ENCODE peak calls at places on chromosomes 16 and 17, in seven cellular contexts. P is EL, I is T47D, Z is NCI-H2171 treated with DMSO at 0.1 percent for 48 hours, U is amniotic stem cell, J is BE2C, K is anterior cingulate cortex. X is an unnamed sample.

GRCh38 chr17:37273419-37274051 is 102.2 kb upstream of the C17orf78 start:
- DNase-seq in Z (peak), J (no peak), K (no peak), P (peak), I (peak), U (peak), X (no peak)

GRCh38 chr17:4968916-4969550 is 1.4 kb upstream of the SPAG7 start:
- DNase-seq in U (peak), J (no peak), Z (no peak), K (no peak), I (no peak), P (peak), X (no peak)

GRCh38 chr17:59830846-59831486 is 61.8 kb downstream of the TUBD1 start:
- DNase-seq in P (no peak), U (no peak), K (no peak), Z (no peak), J (no peak), I (no peak), X (no peak)

GRCh38 chr17:60941028-60941427 is 263.4 kb downstream of the BCAS3 start:
- DNase-seq in P (peak), Z (no peak), I (no peak), J (no peak), U (no peak), K (no peak), X (no peak)

GRCh38 chr17:36880506-36880905 is 56.8 kb upstream of the LHX1 start:
- DNase-seq in I (no peak), Z (no peak), K (no peak), P (no peak), U (no peak), J (no peak), X (no peak)

GRCh38 chr16:77564791-77565390 is 130.1 kb upstream of the ADAMTS18 start:
- DNase-seq in I (no peak), K (no peak), Z (no peak), P (peak), U (no peak), J (no peak), X (no peak)

GRCh38 chr17:77385750-77386501 is 245.2 kb downstream of the SEC14L1 start:
- DNase-seq in I (no peak), P (peak), U (no peak), J (peak), K (no peak), Z (no peak), X (no peak)

GRCh38 chr17:17928422-17929386 is 43.5 kb downstream of the TOM1L2 start:
- DNase-seq in P (no peak), U (no peak), J (no peak), Z (no peak), I (no peak), K (peak), X (peak)

GRCh38 chr16:85490971-85491771 is 122.0 kb upstream of the GSE1 start:
- DNase-seq in P (no peak), K (no peak), Z (no peak), U (no peak), J (no peak), I (peak), X (no peak)

GRCh38 chr16:15671530-15672117 is 21.6 kb downstream of the NDE1 start:
- DNase-seq in Z (no peak), K (no peak), I (no peak), U (no peak), J (no peak), P (no peak), X (no peak)

GRCh38 chr17:48330386-48330785 is 99.6 kb downstream of the SKAP1 start:
- DNase-seq in I (peak), P (no peak), J (no peak), U (no peak), Z (no peak), K (no peak), X (no peak)

GRCh38 chr17:78804777-78805176 is 22.7 kb upstream of the CYTH1 start:
- DNase-seq in P (no peak), K (no peak), Z (no peak), J (no peak), U (no peak), I (no peak), X (no peak)

GRCh38 chr16:72807287-72807686 is 240.6 kb downstream of the ZFHX3 start:
- DNase-seq in P (no peak), K (no peak), J (no peak), U (no peak), I (no peak), Z (no peak), X (no peak)

GRCh38 chr16:83723901-83724300 is 83.9 kb upstream of the HSBP1 start:
- DNase-seq in U (no peak), J (no peak), P (no peak), I (no peak), Z (no peak), K (no peak), X (no peak)

GRCh38 chr16:75263291-75263962 is 12.0 kb upstream of the BCAR1 start:
- DNase-seq in Z (no peak), P (no peak), I (no peak), U (no peak), K (no peak), J (no peak), X (no peak)

GRCh38 chr16:19130385-19130784 is 16.6 kb downstream of the ITPRIPL2 start:
- DNase-seq in U (no peak), K (no peak), Z (no peak), I (no peak), J (no peak), P (no peak), X (no peak)

GRCh38 chr17:49359990-49360795 is 1.9 kb downstream of the ZNF652 start:
- DNase-seq in J (no peak), I (no peak), K (no peak), U (no peak), P (no peak), Z (peak), X (no peak)

GRCh38 chr16:15843635-15844279 is 13.1 kb downstream of the MYH11 start:
- DNase-seq in I (no peak), Z (no peak), P (peak), J (no peak), K (no peak), U (no peak), X (no peak)

GRCh38 chr17:1906622-1907021 is 76.8 kb downstream of the RPA1 start:
- DNase-seq in I (peak), J (no peak), K (no peak), Z (no peak), P (no peak), U (no peak), X (no peak)

GRCh38 chr16:608019-608418 is 18.2 kb downstream of the RAB40C start:
- DNase-seq in J (no peak), U (no peak), K (no peak), I (no peak), P (no peak), Z (no peak), X (no peak)

GRCh38 chr16:82265809-82266208 is 95.8 kb upstream of the MPHOSPH6 start:
- DNase-seq in U (no peak), P (no peak), Z (no peak), J (no peak), K (no peak), I (no peak), X (no peak)

GRCh38 chr17:68182940-68183551 is 64.8 kb upstream of the AMZ2 start:
- DNase-seq in I (peak), Z (no peak), J (no peak), K (no peak), U (no peak), P (no peak), X (no peak)

GRCh38 chr17:83124871-83125514 is 45.6 kb downstream of the METRNL start:
- DNase-seq in K (no peak), U (no peak), P (no peak), I (no peak), J (no peak), Z (no peak), X (no peak)

GRCh38 chr16:11257131-11257938 is 1.3 kb upstream of the SOCS1 start:
- DNase-seq in P (peak), I (peak), U (peak), Z (peak), J (peak), K (peak), X (peak)

GRCh38 chr17:7393613-7394451 is 493 bp downstream of the PLSCR3 start:
- DNase-seq in U (no peak), P (peak), K (no peak), Z (peak), J (no peak), I (peak), X (no peak)

GRCh38 chr17:44747566-44747965 is 11.2 kb upstream of the ADAM11 start:
- DNase-seq in J (no peak), K (no peak), Z (no peak), U (no peak), I (no peak), P (no peak), X (no peak)

GRCh38 chr17:41301916-41302901 is at the start of gene KRTAP29-1:
- DNase-seq in J (no peak), P (no peak), K (no peak), I (peak), U (no peak), Z (no peak), X (no peak)

GRCh38 chr16:77220427-77220826 is 21.2 kb downstream of the SYCE1L start:
- DNase-seq in I (no peak), J (no peak), U (no peak), P (no peak), Z (no peak), K (no peak), X (no peak)

GRCh38 chr17:28470266-28471126 is 2.9 kb upstream of the SLC13A2 start:
- DNase-seq in I (no peak), J (no peak), Z (no peak), P (no peak), U (no peak), K (no peak), X (no peak)

GRCh38 chr16:29760567-29761279 is 14.9 kb upstream of the C16orf54 start:
- DNase-seq in P (no peak), I (no peak), U (no peak), K (no peak), J (no peak), Z (no peak), X (no peak)

GRCh38 chr17:4806770-4807533 is at the start of gene PLD2:
- DNase-seq in Z (peak), U (peak), P (peak), I (peak), K (peak), J (peak), X (peak)

GRCh38 chr16:80547145-80547544 is 6.4 kb downstream of the DYNLRB2 start:
- DNase-seq in J (no peak), U (no peak), I (no peak), K (no peak), Z (no peak), P (no peak), X (no peak)

GRCh38 chr16:20660325-20660724 is 37.2 kb downstream of the ACSM1 start:
- DNase-seq in Z (no peak), U (no peak), J (no peak), P (no peak), I (no peak), K (no peak), X (no peak)

GRCh38 chr17:48181653-48182052 is 74.1 kb downstream of the SNX11 start:
- DNase-seq in P (peak), I (peak), Z (peak), U (no peak), K (no peak), J (peak), X (no peak)

GRCh38 chr16:10878644-10879498 is 1.9 kb downstream of the CIITA start:
- DNase-seq in I (peak), P (peak), Z (no peak), U (no peak), J (no peak), K (no peak), X (no peak)

GRCh38 chr17:46264456-46265198 is 30.3 kb upstream of the LRRC37A start:
- DNase-seq in I (peak), P (peak), Z (peak), K (no peak), U (peak), J (no peak), X (no peak)

GRCh38 chr16:7016986-7017385 is 315.7 kb upstream of the RBFOX1 start:
- DNase-seq in K (no peak), J (no peak), U (no peak), I (no peak), Z (peak), P (no peak), X (no peak)

X was measured in substantia nigra.